ENCODE peak calls at places on chromosome 21, in five cellular contexts. Z is H9; X is activated CD4-positive, alpha-beta memory T cell treated with anti-CD3 and anti-CD28 coated beads, Interleukin-2, amount 10 ng/mL, durations not matched to agents 7 days and 5 days; S is stimulated activated naive CD4-positive, alpha-beta T cell; V is neural crest cell. B is an unnamed sample.

GRCh38 chr21:45404726-45405270 is at the start of gene COL18A1:
- DNase-seq in Z (peak), X (no peak), S (peak), V (peak), B (no peak)

GRCh38 chr21:46112731-46113215 is 14.9 kb downstream of the COL6A2 start:
- DNase-seq in Z (peak), X (no peak), S (no peak), V (no peak), B (no peak)

GRCh38 chr21:36079010-36079649 is 9.3 kb downstream of the CBR1 start:
- DNase-seq in Z (no peak), X (peak), S (no peak), V (no peak), B (no peak)

GRCh38 chr21:16588433-16588860 is 858.7 kb downstream of the USP25 start:
- DNase-seq in Z (peak), X (no peak), S (no peak), V (peak), B (no peak)

GRCh38 chr21:23887709-23888303 is 1719.5 kb downstream of the MRPL39 start:
- DNase-seq in Z (no peak), X (peak), S (no peak), V (no peak), B (no peak)

GRCh38 chr21:43849532-43850299 is 15.3 kb upstream of the AGPAT3 start:
- DNase-seq in Z (no peak), X (no peak), S (no peak), V (no peak), B (no peak)

GRCh38 chr21:34639882-34640788 is 25.2 kb upstream of the RCAN1 start:
- DNase-seq in Z (no peak), X (peak), S (no peak), V (no peak), B (no peak)

GRCh38 chr21:42377951-42378340 is 11.6 kb upstream of the TFF1 start:
- DNase-seq in Z (no peak), X (no peak), S (no peak), V (no peak), B (no peak)

GRCh38 chr21:34199121-34199910 is 125.9 kb downstream of the MRPS6 start:
- DNase-seq in Z (no peak), X (no peak), S (no peak), V (no peak), B (no peak)

GRCh38 chr21:25887646-25888321 is 153.0 kb downstream of the GABPA start:
- DNase-seq in Z (no peak), X (no peak), S (no peak), V (no peak), B (no peak)

GRCh38 chr21:36499578-36500471 is 19.9 kb upstream of the CLDN14 start:
- DNase-seq in Z (no peak), X (no peak), S (no peak), V (no peak), B (no peak)

GRCh38 chr21:36321325-36322082 is 1.5 kb downstream of the MORC3 start:
- DNase-seq in Z (peak), X (no peak), S (no peak), V (peak), B (no peak)

GRCh38 chr21:40070871-40071270 is 203.6 kb downstream of the PCP4 start:
- DNase-seq in Z (no peak), X (no peak), S (no peak), V (no peak), B (no peak)

GRCh38 chr21:37532868-37533780 is 166.6 kb downstream of the DYRK1A start:
- DNase-seq in Z (no peak), X (no peak), S (no peak), V (no peak), B (no peak)

GRCh38 chr21:35375115-35375514 is 326.0 kb upstream of the RUNX1 start:
- DNase-seq in Z (no peak), X (no peak), S (no peak), V (no peak), B (no peak)

GRCh38 chr21:35266546-35266945 is 217.4 kb upstream of the RUNX1 start:
- DNase-seq in Z (no peak), X (no peak), S (no peak), V (no peak), B (no peak)

GRCh38 chr21:33948096-33948950 is 32.7 kb upstream of the ATP5PO start:
- DNase-seq in Z (peak), X (peak), S (peak), V (peak), B (peak)

GRCh38 chr21:17051054-17051453 is 461.8 kb upstream of the CXADR start:
- DNase-seq in Z (no peak), X (no peak), S (no peak), V (no peak), B (no peak)

GRCh38 chr21:32283001-32283400 is 4.2 kb upstream of the MIS18A start:
- DNase-seq in Z (no peak), X (no peak), S (no peak), V (no peak), B (no peak)

GRCh38 chr21:36149788-36150187 is 6.8 kb upstream of the DOP1B start:
- DNase-seq in Z (no peak), X (no peak), S (no peak), V (no peak), B (no peak)

GRCh38 chr21:46159841-46160562 is 4.6 kb upstream of the FTCD start:
- DNase-seq in Z (peak), X (peak), S (no peak), V (no peak), B (no peak)

GRCh38 chr21:26451014-26451740 is 121.9 kb downstream of the CYYR1 start:
- DNase-seq in Z (no peak), X (no peak), S (no peak), V (no peak), B (no peak)